ENCODE peak calls at places on chromosomes 2 and 18, in eight cellular contexts. E is cardiac fibroblast; W is endothelial cell; J is psoas muscle; D is MM.1S; G is CD4-positive, alpha-beta T cell; M is lower lobe of right lung; Y is neural crest cell. X is an unnamed sample.

GRCh38 chr2:62596061-62596658 is 90.2 kb upstream of the TMEM17 start:
- DNase-seq in E (peak; percentile 51), W (no peak), J (no peak), D (no peak), G (no peak), M (no peak), Y (no peak), X (no peak)

GRCh38 chr2:189164732-189165131 is 14.8 kb downstream of the COL5A2 start:
- DNase-seq in E (peak; percentile 67), W (no peak), J (no peak), D (no peak), G (no peak), M (no peak), Y (no peak), X (no peak)

GRCh38 chr18:73688851-73689659 is 458.6 kb downstream of the FBXO15 start:
- DNase-seq in E (peak; percentile 95), W (no peak), J (no peak), D (no peak), G (no peak), M (no peak), Y (no peak), X (no peak)

GRCh38 chr2:133705287-133705686 is 137.0 kb upstream of the NCKAP5 start:
- DNase-seq in E (peak; percentile 20), W (no peak), J (no peak), D (no peak), G (no peak), M (no peak), Y (no peak), X (no peak)

GRCh38 chr2:239544846-239545465 is 144.1 kb upstream of the HDAC4 start:
- DNase-seq in E (no peak), W (no peak), J (no peak), D (no peak), G (no peak), M (no peak), Y (no peak), X (no peak)

GRCh38 chr18:66616523-66616983 is 12.7 kb upstream of the CDH19 start:
- DNase-seq in E (peak; percentile 35), W (no peak), J (no peak), D (peak; percentile 24), G (no peak), M (no peak), Y (no peak), X (no peak)

GRCh38 chr2:120237491-120237902 is 14.3 kb upstream of the TMEM185B start:
- DNase-seq in E (peak; percentile 72), W (no peak), J (no peak), D (no peak), G (no peak), M (no peak), Y (no peak), X (peak; percentile 42)

GRCh38 chr18:57267368-57267767 is 85.0 kb upstream of the ST8SIA3 start:
- DNase-seq in E (no peak), W (no peak), J (no peak), D (no peak), G (no peak), M (no peak), Y (no peak), X (no peak)

GRCh38 chr2:32051836-32052439 is 11.4 kb upstream of the SPAST start:
- DNase-seq in E (no peak), W (no peak), J (no peak), D (no peak), G (no peak), M (no peak), Y (no peak), X (no peak)

GRCh38 chr2:221517362-221518121 is 54.6 kb downstream of the EPHA4 start:
- DNase-seq in E (peak; percentile 30), W (no peak), J (peak; percentile 65), D (peak; percentile 46), G (peak; percentile 57), M (peak; percentile 85), Y (no peak), X (peak; percentile 48)

GRCh38 chr2:196101325-196101981 is 32.8 kb upstream of the DNAH7 start:
- DNase-seq in E (peak; percentile 36), W (no peak), J (no peak), D (peak; percentile 74), G (no peak), M (no peak), Y (no peak), X (no peak)

GRCh38 chr2:220277445-220277960 is 650.1 kb downstream of the SLC4A3 start:
- DNase-seq in E (peak; percentile 74), W (no peak), J (peak; percentile 81), D (no peak), G (no peak), M (peak; percentile 61), Y (no peak), X (peak; percentile 84)

GRCh38 chr2:171323971-171324528 is 109.7 kb downstream of the METTL8 start:
- DNase-seq in E (no peak), W (no peak), J (no peak), D (no peak), G (no peak), M (no peak), Y (no peak), X (no peak)

GRCh38 chr2:231287696-231288095 is 89.3 kb downstream of the ARMC9 start:
- DNase-seq in E (peak; percentile 9), W (no peak), J (no peak), D (no peak), G (no peak), M (no peak), Y (no peak), X (no peak)

GRCh38 chr2:111117666-111118454 is 2.9 kb upstream of the BCL2L11 start:
- DNase-seq in E (peak; percentile 81), W (peak; percentile 28), J (peak; percentile 57), D (peak; percentile 10), G (no peak), M (peak; percentile 51), Y (no peak), X (peak; percentile 35)

GRCh38 chr2:150732064-150732463 is 244.6 kb upstream of the RND3 start:
- DNase-seq in E (peak; percentile 75), W (no peak), J (no peak), D (no peak), G (no peak), M (no peak), Y (no peak), X (no peak)

GRCh38 chr18:80105369-80106167 is 3.5 kb upstream of the ADNP2 start:
- DNase-seq in E (no peak), W (no peak), J (no peak), D (no peak), G (no peak), M (no peak), Y (no peak), X (no peak)

GRCh38 chr2:215611609-215612386 is 175.9 kb upstream of the FN1 start:
- DNase-seq in E (no peak), W (no peak), J (no peak), D (no peak), G (no peak), M (no peak), Y (no peak), X (no peak)
- TF ChIP-seq CTCF in E (no peak), W (peak; percentile 33), J (no peak), D (no peak), G (no peak), M (no peak), Y (no peak), X (no peak)

GRCh38 chr2:11582526-11583202 is 48.8 kb downstream of the GREB1 start:
- DNase-seq in E (peak; percentile 54), W (peak; percentile 88), J (peak; percentile 89), D (peak; percentile 65), G (peak; percentile 32), M (no peak), Y (peak; percentile 74), X (peak; percentile 70)
- TF ChIP-seq CTCF in E (peak; percentile 82), W (peak; percentile 97), J (peak; percentile 84), D (peak; percentile 86), G (peak; percentile 81), M (peak; percentile 78), Y (peak; percentile 79), X (peak; percentile 65)

DNA sequence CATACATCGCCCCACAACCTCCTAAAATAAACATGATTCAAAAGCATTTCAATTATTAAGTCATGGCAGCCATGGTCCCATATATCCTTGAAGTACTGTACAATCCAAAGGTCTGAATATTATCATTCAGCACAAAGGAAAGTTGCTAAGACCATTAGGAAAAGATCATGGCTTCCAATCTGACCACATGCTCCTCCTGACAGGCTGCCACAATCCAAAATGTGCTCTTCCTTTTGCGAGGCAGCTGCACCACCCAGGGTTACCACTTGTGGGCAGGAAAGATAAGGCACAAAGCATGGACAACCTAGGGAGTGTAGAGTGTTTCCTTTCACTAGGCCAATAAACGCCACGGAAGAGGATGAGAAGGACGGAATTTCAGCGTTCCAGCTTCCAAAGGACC is 5.4 kb downstream of the BOLA3 start:
- DNase-seq in E (no peak), W (peak; percentile 27), J (no peak), D (no peak), G (no peak), M (no peak), Y (no peak), X (no peak)
- TF ChIP-seq CTCF in E (peak; percentile 28), W (peak; percentile 44), J (no peak), D (peak; percentile 9), G (no peak), M (no peak), Y (peak; percentile 36), X (no peak)

GRCh38 chr18:63953811-63954210 is 4.7 kb downstream of the HMSD start:
- DNase-seq in E (no peak), W (no peak), J (no peak), D (no peak), G (no peak), M (no peak), Y (no peak), X (no peak)

GRCh38 chr18:63947051-63947790 is 1.9 kb upstream of the HMSD start:
- DNase-seq in E (no peak), W (no peak), J (no peak), D (no peak), G (no peak), M (no peak), Y (no peak), X (no peak)

GRCh38 chr18:63951302-63951705 is 2.2 kb downstream of the HMSD start:
- DNase-seq in E (peak; percentile 47), W (no peak), J (no peak), D (no peak), G (no peak), M (no peak), Y (no peak), X (no peak)

GRCh38 chr18:63949068-63949737 is at the start of gene HMSD:
- DNase-seq in E (peak; percentile 42), W (peak; percentile 73), J (no peak), D (peak; percentile 44), G (no peak), M (peak; percentile 80), Y (peak; percentile 64), X (peak; percentile 61)
- TF ChIP-seq CTCF in E (peak; percentile 33), W (no peak), J (peak; percentile 14), D (peak; percentile 48), G (peak; percentile 44), M (peak; percentile 38), Y (peak; percentile 61), X (peak; percentile 20)